ENCODE peak calls at places on chromosomes 13 and 19, in eight cellular contexts. One of them, this sample, is unnamed.

GRCh38 chr19:13091400-13092161 is 11.1 kb downstream of the LYL1 start:
- DNase-seq in activated T-cell treated with anti-CD3 and anti-CD28 coated beads for 1 hour: no peak
- DNase-seq in amniotic epithelial cell: peak; percentile 69
- DNase-seq in RWPE1: no peak
- DNase-seq in stimulated activated CD4-positive, alpha-beta T cell treated with anti-CD3 and anti-CD28 coated beads, Interleukin-4, amount 100 ng/mL, for 48 hours: no peak
- DNase-seq in fibroblast of lung: peak; percentile 97
- DNase-seq in T-helper 17 cell: no peak
- DNase-seq in GM20000: no peak
- DNase-seq in this sample: no peak

GRCh38 chr19:2645816-2646215 is 56.7 kb downstream of the GNG7 start:
- DNase-seq in activated T-cell treated with anti-CD3 and anti-CD28 coated beads for 1 hour: no peak
- DNase-seq in amniotic epithelial cell: no peak
- DNase-seq in RWPE1: no peak
- DNase-seq in stimulated activated CD4-positive, alpha-beta T cell treated with anti-CD3 and anti-CD28 coated beads, Interleukin-4, amount 100 ng/mL, for 48 hours: no peak
- DNase-seq in fibroblast of lung: no peak
- DNase-seq in T-helper 17 cell: no peak
- DNase-seq in GM20000: no peak
- DNase-seq in this sample: no peak

GRCh38 chr13:106617561-106617960 is 49.6 kb upstream of the ARGLU1 start:
- DNase-seq in activated T-cell treated with anti-CD3 and anti-CD28 coated beads for 1 hour: no peak
- DNase-seq in amniotic epithelial cell: peak; percentile 39
- DNase-seq in RWPE1: peak; percentile 57
- DNase-seq in stimulated activated CD4-positive, alpha-beta T cell treated with anti-CD3 and anti-CD28 coated beads, Interleukin-4, amount 100 ng/mL, for 48 hours: no peak
- DNase-seq in fibroblast of lung: peak; percentile 70
- DNase-seq in T-helper 17 cell: no peak
- DNase-seq in GM20000: no peak
- DNase-seq in this sample: no peak

GRCh38 chr19:19113040-19113541 is 25.2 kb downstream of the TMEM161A start:
- DNase-seq in activated T-cell treated with anti-CD3 and anti-CD28 coated beads for 1 hour: no peak
- DNase-seq in amniotic epithelial cell: peak; percentile 57
- DNase-seq in RWPE1: no peak
- DNase-seq in stimulated activated CD4-positive, alpha-beta T cell treated with anti-CD3 and anti-CD28 coated beads, Interleukin-4, amount 100 ng/mL, for 48 hours: no peak
- DNase-seq in fibroblast of lung: peak; percentile 30
- DNase-seq in T-helper 17 cell: no peak
- DNase-seq in GM20000: peak; percentile 54
- DNase-seq in this sample: no peak

GRCh38 chr19:28582344-28582743 is 630.6 kb downstream of the UQCRFS1 start:
- DNase-seq in activated T-cell treated with anti-CD3 and anti-CD28 coated beads for 1 hour: no peak
- DNase-seq in amniotic epithelial cell: no peak
- DNase-seq in RWPE1: no peak
- DNase-seq in stimulated activated CD4-positive, alpha-beta T cell treated with anti-CD3 and anti-CD28 coated beads, Interleukin-4, amount 100 ng/mL, for 48 hours: no peak
- DNase-seq in fibroblast of lung: no peak
- DNase-seq in T-helper 17 cell: no peak
- DNase-seq in GM20000: no peak
- DNase-seq in this sample: no peak

GRCh38 chr13:77370888-77371287 is 44.0 kb upstream of the MYCBP2 start:
- DNase-seq in activated T-cell treated with anti-CD3 and anti-CD28 coated beads for 1 hour: no peak
- DNase-seq in amniotic epithelial cell: no peak
- DNase-seq in RWPE1: no peak
- DNase-seq in stimulated activated CD4-positive, alpha-beta T cell treated with anti-CD3 and anti-CD28 coated beads, Interleukin-4, amount 100 ng/mL, for 48 hours: no peak
- DNase-seq in fibroblast of lung: no peak
- DNase-seq in T-helper 17 cell: no peak
- DNase-seq in GM20000: no peak
- DNase-seq in this sample: no peak

GRCh38 chr13:109156181-109156935 is 526.9 kb downstream of the MYO16 start:
- DNase-seq in activated T-cell treated with anti-CD3 and anti-CD28 coated beads for 1 hour: no peak
- DNase-seq in amniotic epithelial cell: peak; percentile 92
- DNase-seq in RWPE1: peak; percentile 69
- DNase-seq in stimulated activated CD4-positive, alpha-beta T cell treated with anti-CD3 and anti-CD28 coated beads, Interleukin-4, amount 100 ng/mL, for 48 hours: no peak
- DNase-seq in fibroblast of lung: peak; percentile 93
- DNase-seq in T-helper 17 cell: no peak
- DNase-seq in GM20000: no peak
- DNase-seq in this sample: no peak

GRCh38 chr19:29501816-29502580 is 23.8 kb upstream of the VSTM2B start:
- DNase-seq in activated T-cell treated with anti-CD3 and anti-CD28 coated beads for 1 hour: no peak
- DNase-seq in amniotic epithelial cell: no peak
- DNase-seq in RWPE1: no peak
- DNase-seq in stimulated activated CD4-positive, alpha-beta T cell treated with anti-CD3 and anti-CD28 coated beads, Interleukin-4, amount 100 ng/mL, for 48 hours: no peak
- DNase-seq in fibroblast of lung: no peak
- DNase-seq in T-helper 17 cell: no peak
- DNase-seq in GM20000: no peak
- DNase-seq in this sample: no peak

GRCh38 chr13:102830646-102831045 is 15.2 kb upstream of the ERCC5 start:
- DNase-seq in activated T-cell treated with anti-CD3 and anti-CD28 coated beads for 1 hour: no peak
- DNase-seq in amniotic epithelial cell: no peak
- DNase-seq in RWPE1: no peak
- DNase-seq in stimulated activated CD4-positive, alpha-beta T cell treated with anti-CD3 and anti-CD28 coated beads, Interleukin-4, amount 100 ng/mL, for 48 hours: no peak
- DNase-seq in fibroblast of lung: peak; percentile 13
- DNase-seq in T-helper 17 cell: no peak
- DNase-seq in GM20000: no peak
- DNase-seq in this sample: no peak

GRCh38 chr13:48000559-48001126 is 430 bp downstream of the SUCLA2 start:
- DNase-seq in activated T-cell treated with anti-CD3 and anti-CD28 coated beads for 1 hour: no peak
- DNase-seq in amniotic epithelial cell: peak; percentile 4
- DNase-seq in RWPE1: peak; percentile 40
- DNase-seq in stimulated activated CD4-positive, alpha-beta T cell treated with anti-CD3 and anti-CD28 coated beads, Interleukin-4, amount 100 ng/mL, for 48 hours: no peak
- DNase-seq in fibroblast of lung: peak; percentile 20
- DNase-seq in T-helper 17 cell: no peak
- DNase-seq in GM20000: no peak
- DNase-seq in this sample: no peak

GRCh38 chr19:58035863-58036262 is 2.0 kb downstream of the ZSCAN1 start:
- DNase-seq in activated T-cell treated with anti-CD3 and anti-CD28 coated beads for 1 hour: no peak
- DNase-seq in amniotic epithelial cell: no peak
- DNase-seq in RWPE1: no peak
- DNase-seq in stimulated activated CD4-positive, alpha-beta T cell treated with anti-CD3 and anti-CD28 coated beads, Interleukin-4, amount 100 ng/mL, for 48 hours: no peak
- DNase-seq in fibroblast of lung: no peak
- DNase-seq in T-helper 17 cell: no peak
- DNase-seq in GM20000: no peak
- DNase-seq in this sample: no peak

GRCh38 chr19:2973229-2973628 is 4.1 kb upstream of the TLE6 start:
- DNase-seq in activated T-cell treated with anti-CD3 and anti-CD28 coated beads for 1 hour: no peak
- DNase-seq in amniotic epithelial cell: no peak
- DNase-seq in RWPE1: no peak
- DNase-seq in stimulated activated CD4-positive, alpha-beta T cell treated with anti-CD3 and anti-CD28 coated beads, Interleukin-4, amount 100 ng/mL, for 48 hours: no peak
- DNase-seq in fibroblast of lung: no peak
- DNase-seq in T-helper 17 cell: no peak
- DNase-seq in GM20000: no peak
- DNase-seq in this sample: no peak

GRCh38 chr13:97116754-97117153 is 105.4 kb upstream of the MBNL2 start:
- DNase-seq in activated T-cell treated with anti-CD3 and anti-CD28 coated beads for 1 hour: no peak
- DNase-seq in amniotic epithelial cell: peak; percentile 66
- DNase-seq in RWPE1: peak; percentile 36
- DNase-seq in stimulated activated CD4-positive, alpha-beta T cell treated with anti-CD3 and anti-CD28 coated beads, Interleukin-4, amount 100 ng/mL, for 48 hours: no peak
- DNase-seq in fibroblast of lung: peak; percentile 80
- DNase-seq in T-helper 17 cell: no peak
- DNase-seq in GM20000: no peak
- DNase-seq in this sample: no peak

GRCh38 chr19:16899566-16900075 is 10.8 kb downstream of the F2RL3 start:
- DNase-seq in activated T-cell treated with anti-CD3 and anti-CD28 coated beads for 1 hour: no peak
- DNase-seq in amniotic epithelial cell: no peak
- DNase-seq in RWPE1: no peak
- DNase-seq in stimulated activated CD4-positive, alpha-beta T cell treated with anti-CD3 and anti-CD28 coated beads, Interleukin-4, amount 100 ng/mL, for 48 hours: no peak
- DNase-seq in fibroblast of lung: no peak
- DNase-seq in T-helper 17 cell: no peak
- DNase-seq in GM20000: peak; percentile 83
- DNase-seq in this sample: no peak

GRCh38 chr19:34171539-34171876 is 796 bp upstream of the LSM14A start:
- DNase-seq in activated T-cell treated with anti-CD3 and anti-CD28 coated beads for 1 hour: no peak
- DNase-seq in amniotic epithelial cell: peak; percentile 89
- DNase-seq in RWPE1: peak; percentile 64
- DNase-seq in stimulated activated CD4-positive, alpha-beta T cell treated with anti-CD3 and anti-CD28 coated beads, Interleukin-4, amount 100 ng/mL, for 48 hours: peak; percentile 40
- DNase-seq in fibroblast of lung: peak; percentile 83
- DNase-seq in T-helper 17 cell: no peak
- DNase-seq in GM20000: peak; percentile 65
- DNase-seq in this sample: peak; percentile 20

GRCh38 chr13:27135023-27135422 is 36.6 kb downstream of the USP12 start:
- DNase-seq in activated T-cell treated with anti-CD3 and anti-CD28 coated beads for 1 hour: no peak
- DNase-seq in amniotic epithelial cell: no peak
- DNase-seq in RWPE1: no peak
- DNase-seq in stimulated activated CD4-positive, alpha-beta T cell treated with anti-CD3 and anti-CD28 coated beads, Interleukin-4, amount 100 ng/mL, for 48 hours: no peak
- DNase-seq in fibroblast of lung: no peak
- DNase-seq in T-helper 17 cell: no peak
- DNase-seq in GM20000: no peak
- DNase-seq in this sample: no peak

GRCh38 chr13:53238241-53238640 is 209.6 kb downstream of the OLFM4 start:
- DNase-seq in activated T-cell treated with anti-CD3 and anti-CD28 coated beads for 1 hour: no peak
- DNase-seq in amniotic epithelial cell: no peak
- DNase-seq in RWPE1: no peak
- DNase-seq in stimulated activated CD4-positive, alpha-beta T cell treated with anti-CD3 and anti-CD28 coated beads, Interleukin-4, amount 100 ng/mL, for 48 hours: no peak
- DNase-seq in fibroblast of lung: no peak
- DNase-seq in T-helper 17 cell: no peak
- DNase-seq in GM20000: no peak
- DNase-seq in this sample: no peak

GRCh38 chr13:31807090-31807541 is 67.8 kb downstream of the RXFP2 start:
- DNase-seq in activated T-cell treated with anti-CD3 and anti-CD28 coated beads for 1 hour: no peak
- DNase-seq in amniotic epithelial cell: peak; percentile 91
- DNase-seq in RWPE1: no peak
- DNase-seq in stimulated activated CD4-positive, alpha-beta T cell treated with anti-CD3 and anti-CD28 coated beads, Interleukin-4, amount 100 ng/mL, for 48 hours: no peak
- DNase-seq in fibroblast of lung: peak; percentile 43
- DNase-seq in T-helper 17 cell: no peak
- DNase-seq in GM20000: no peak
- DNase-seq in this sample: peak; percentile 5

GRCh38 chr13:37608750-37609339 is 10.3 kb upstream of the POSTN start:
- DNase-seq in activated T-cell treated with anti-CD3 and anti-CD28 coated beads for 1 hour: no peak
- DNase-seq in amniotic epithelial cell: no peak
- DNase-seq in RWPE1: no peak
- DNase-seq in stimulated activated CD4-positive, alpha-beta T cell treated with anti-CD3 and anti-CD28 coated beads, Interleukin-4, amount 100 ng/mL, for 48 hours: no peak
- DNase-seq in fibroblast of lung: no peak
- DNase-seq in T-helper 17 cell: no peak
- DNase-seq in GM20000: no peak
- DNase-seq in this sample: no peak

GRCh38 chr19:36987091-36987490 is 71.0 kb downstream of the ZNF568 start:
- DNase-seq in activated T-cell treated with anti-CD3 and anti-CD28 coated beads for 1 hour: no peak
- DNase-seq in amniotic epithelial cell: no peak
- DNase-seq in RWPE1: no peak
- DNase-seq in stimulated activated CD4-positive, alpha-beta T cell treated with anti-CD3 and anti-CD28 coated beads, Interleukin-4, amount 100 ng/mL, for 48 hours: no peak
- DNase-seq in fibroblast of lung: no peak
- DNase-seq in T-helper 17 cell: no peak
- DNase-seq in GM20000: no peak
- DNase-seq in this sample: no peak

GRCh38 chr13:30354481-30355404 is 47.4 kb upstream of the KATNAL1 start:
- DNase-seq in activated T-cell treated with anti-CD3 and anti-CD28 coated beads for 1 hour: no peak
- DNase-seq in amniotic epithelial cell: peak; percentile 87
- DNase-seq in RWPE1: no peak
- DNase-seq in stimulated activated CD4-positive, alpha-beta T cell treated with anti-CD3 and anti-CD28 coated beads, Interleukin-4, amount 100 ng/mL, for 48 hours: no peak
- DNase-seq in fibroblast of lung: peak; percentile 57
- DNase-seq in T-helper 17 cell: no peak
- DNase-seq in GM20000: no peak
- DNase-seq in this sample: no peak

GRCh38 chr13:50672025-50672424 is 171.5 kb downstream of the DLEU7 start:
- DNase-seq in activated T-cell treated with anti-CD3 and anti-CD28 coated beads for 1 hour: no peak
- DNase-seq in amniotic epithelial cell: peak; percentile 20
- DNase-seq in RWPE1: no peak
- DNase-seq in stimulated activated CD4-positive, alpha-beta T cell treated with anti-CD3 and anti-CD28 coated beads, Interleukin-4, amount 100 ng/mL, for 48 hours: no peak
- DNase-seq in fibroblast of lung: no peak
- DNase-seq in T-helper 17 cell: no peak
- DNase-seq in GM20000: no peak
- DNase-seq in this sample: no peak

GRCh38 chr19:53076984-53077383 is 26.2 kb downstream of the ZNF160 start:
- DNase-seq in activated T-cell treated with anti-CD3 and anti-CD28 coated beads for 1 hour: no peak
- DNase-seq in amniotic epithelial cell: peak; percentile 53
- DNase-seq in RWPE1: no peak
- DNase-seq in stimulated activated CD4-positive, alpha-beta T cell treated with anti-CD3 and anti-CD28 coated beads, Interleukin-4, amount 100 ng/mL, for 48 hours: no peak
- DNase-seq in fibroblast of lung: peak; percentile 43
- DNase-seq in T-helper 17 cell: no peak
- DNase-seq in GM20000: no peak
- DNase-seq in this sample: no peak

GRCh38 chr19:5032101-5032967 is 63.4 kb downstream of the KDM4B start:
- DNase-seq in activated T-cell treated with anti-CD3 and anti-CD28 coated beads for 1 hour: no peak
- DNase-seq in amniotic epithelial cell: peak; percentile 72
- DNase-seq in RWPE1: no peak
- DNase-seq in stimulated activated CD4-positive, alpha-beta T cell treated with anti-CD3 and anti-CD28 coated beads, Interleukin-4, amount 100 ng/mL, for 48 hours: no peak
- DNase-seq in fibroblast of lung: no peak
- DNase-seq in T-helper 17 cell: no peak
- DNase-seq in GM20000: no peak
- DNase-seq in this sample: no peak

GRCh38 chr13:112718318-112718717 is 28.5 kb downstream of the ATP11A start:
- DNase-seq in activated T-cell treated with anti-CD3 and anti-CD28 coated beads for 1 hour: no peak
- DNase-seq in amniotic epithelial cell: no peak
- DNase-seq in RWPE1: no peak
- DNase-seq in stimulated activated CD4-positive, alpha-beta T cell treated with anti-CD3 and anti-CD28 coated beads, Interleukin-4, amount 100 ng/mL, for 48 hours: no peak
- DNase-seq in fibroblast of lung: no peak
- DNase-seq in T-helper 17 cell: no peak
- DNase-seq in GM20000: no peak
- DNase-seq in this sample: no peak

GRCh38 chr19:36488118-36488815 is 1.1 kb downstream of the ZNF566 start:
- DNase-seq in activated T-cell treated with anti-CD3 and anti-CD28 coated beads for 1 hour: no peak
- DNase-seq in amniotic epithelial cell: peak; percentile 12
- DNase-seq in RWPE1: no peak
- DNase-seq in stimulated activated CD4-positive, alpha-beta T cell treated with anti-CD3 and anti-CD28 coated beads, Interleukin-4, amount 100 ng/mL, for 48 hours: no peak
- DNase-seq in fibroblast of lung: peak; percentile 45
- DNase-seq in T-helper 17 cell: no peak
- DNase-seq in GM20000: no peak
- DNase-seq in this sample: no peak

GRCh38 chr13:97851269-97851668 is 102.2 kb upstream of the IPO5 start:
- DNase-seq in activated T-cell treated with anti-CD3 and anti-CD28 coated beads for 1 hour: no peak
- DNase-seq in amniotic epithelial cell: peak; percentile 34
- DNase-seq in RWPE1: no peak
- DNase-seq in stimulated activated CD4-positive, alpha-beta T cell treated with anti-CD3 and anti-CD28 coated beads, Interleukin-4, amount 100 ng/mL, for 48 hours: no peak
- DNase-seq in fibroblast of lung: no peak
- DNase-seq in T-helper 17 cell: no peak
- DNase-seq in GM20000: no peak
- DNase-seq in this sample: no peak

GRCh38 chr13:79749556-79749955 is 268.6 kb downstream of the NDFIP2 start:
- DNase-seq in activated T-cell treated with anti-CD3 and anti-CD28 coated beads for 1 hour: no peak
- DNase-seq in amniotic epithelial cell: no peak
- DNase-seq in RWPE1: no peak
- DNase-seq in stimulated activated CD4-positive, alpha-beta T cell treated with anti-CD3 and anti-CD28 coated beads, Interleukin-4, amount 100 ng/mL, for 48 hours: no peak
- DNase-seq in fibroblast of lung: no peak
- DNase-seq in T-helper 17 cell: no peak
- DNase-seq in GM20000: no peak
- DNase-seq in this sample: no peak

GRCh38 chr13:100527644-100528043 is 60.9 kb downstream of the GGACT start:
- DNase-seq in activated T-cell treated with anti-CD3 and anti-CD28 coated beads for 1 hour: no peak
- DNase-seq in amniotic epithelial cell: no peak
- DNase-seq in RWPE1: no peak
- DNase-seq in stimulated activated CD4-positive, alpha-beta T cell treated with anti-CD3 and anti-CD28 coated beads, Interleukin-4, amount 100 ng/mL, for 48 hours: no peak
- DNase-seq in fibroblast of lung: no peak
- DNase-seq in T-helper 17 cell: no peak
- DNase-seq in GM20000: no peak
- DNase-seq in this sample: no peak

GRCh38 chr13:31012285-31013024 is 80.0 kb downstream of the TEX26 start:
- DNase-seq in activated T-cell treated with anti-CD3 and anti-CD28 coated beads for 1 hour: no peak
- DNase-seq in amniotic epithelial cell: peak; percentile 42
- DNase-seq in RWPE1: peak; percentile 50
- DNase-seq in stimulated activated CD4-positive, alpha-beta T cell treated with anti-CD3 and anti-CD28 coated beads, Interleukin-4, amount 100 ng/mL, for 48 hours: no peak
- DNase-seq in fibroblast of lung: no peak
- DNase-seq in T-helper 17 cell: no peak
- DNase-seq in GM20000: no peak
- DNase-seq in this sample: no peak

GRCh38 chr19:16542894-16543498 is 759 bp upstream of the CHERP start:
- DNase-seq in activated T-cell treated with anti-CD3 and anti-CD28 coated beads for 1 hour: no peak
- DNase-seq in amniotic epithelial cell: no peak
- DNase-seq in RWPE1: no peak
- DNase-seq in stimulated activated CD4-positive, alpha-beta T cell treated with anti-CD3 and anti-CD28 coated beads, Interleukin-4, amount 100 ng/mL, for 48 hours: no peak
- DNase-seq in fibroblast of lung: no peak
- DNase-seq in T-helper 17 cell: no peak
- DNase-seq in GM20000: no peak
- DNase-seq in this sample: no peak

GRCh38 chr19:5313307-5313706 is 27.3 kb downstream of the PTPRS start:
- DNase-seq in activated T-cell treated with anti-CD3 and anti-CD28 coated beads for 1 hour: no peak
- DNase-seq in amniotic epithelial cell: no peak
- DNase-seq in RWPE1: no peak
- DNase-seq in stimulated activated CD4-positive, alpha-beta T cell treated with anti-CD3 and anti-CD28 coated beads, Interleukin-4, amount 100 ng/mL, for 48 hours: no peak
- DNase-seq in fibroblast of lung: no peak
- DNase-seq in T-helper 17 cell: no peak
- DNase-seq in GM20000: no peak
- DNase-seq in this sample: no peak

GRCh38 chr19:35518313-35518712 is 4.9 kb upstream of the DMKN start:
- DNase-seq in activated T-cell treated with anti-CD3 and anti-CD28 coated beads for 1 hour: no peak
- DNase-seq in amniotic epithelial cell: peak; percentile 96
- DNase-seq in RWPE1: peak; percentile 43
- DNase-seq in stimulated activated CD4-positive, alpha-beta T cell treated with anti-CD3 and anti-CD28 coated beads, Interleukin-4, amount 100 ng/mL, for 48 hours: no peak
- DNase-seq in fibroblast of lung: peak; percentile 92
- DNase-seq in T-helper 17 cell: no peak
- DNase-seq in GM20000: no peak
- DNase-seq in this sample: no peak

GRCh38 chr19:39052243-39052746 is 19.9 kb upstream of the FBXO27 start:
- DNase-seq in activated T-cell treated with anti-CD3 and anti-CD28 coated beads for 1 hour: peak; percentile 61
- DNase-seq in amniotic epithelial cell: peak; percentile 43
- DNase-seq in RWPE1: no peak
- DNase-seq in stimulated activated CD4-positive, alpha-beta T cell treated with anti-CD3 and anti-CD28 coated beads, Interleukin-4, amount 100 ng/mL, for 48 hours: peak; percentile 71
- DNase-seq in fibroblast of lung: peak; percentile 49
- DNase-seq in T-helper 17 cell: peak; percentile 71
- DNase-seq in GM20000: peak; percentile 52
- DNase-seq in this sample: peak; percentile 62